ENCODE peak calls at places on chromosomes 5 and 9, in eight cellular contexts. B is CD8-positive, alpha-beta T cell; X is Peyer's patch; H is CD4-positive, alpha-beta T cell; D is AG09309; J is neural crest cell; Y is astrocyte of the spinal cord; V is left lung. M is an unnamed sample.

GRCh38 chr9:75914002-75914401 is 23.5 kb downstream of the PCSK5 start:
- DNase-seq in B (no peak), X (no peak), H (no peak), D (no peak), J (no peak), Y (no peak), V (no peak), M (no peak)

GRCh38 chr5:180155331-180155881 is 53.6 kb downstream of the RASGEF1C start:
- DNase-seq in B (no peak), X (no peak), H (no peak), D (no peak), J (no peak), Y (no peak), V (peak; percentile 21), M (no peak)

GRCh38 chr9:93967020-93967803 is 12.1 kb upstream of the BARX1 start:
- DNase-seq in B (no peak), X (no peak), H (no peak), D (no peak), J (no peak), Y (no peak), V (no peak), M (no peak)

GRCh38 chr5:168023190-168023589 is 268.3 kb upstream of the WWC1 start:
- DNase-seq in B (no peak), X (no peak), H (no peak), D (no peak), J (no peak), Y (no peak), V (no peak), M (no peak)

GRCh38 chr5:427415-428087 is 15.4 kb upstream of the EXOC3 start:
- DNase-seq in B (no peak), X (peak; percentile 38), H (no peak), D (no peak), J (no peak), Y (no peak), V (no peak), M (no peak)

GRCh38 chr5:18052569-18052968 is 418.3 kb downstream of the TAF11L14 start:
- DNase-seq in B (no peak), X (no peak), H (no peak), D (no peak), J (no peak), Y (no peak), V (no peak), M (no peak)

GRCh38 chr5:440413-441180 is 2.4 kb upstream of the EXOC3 start:
- DNase-seq in B (no peak), X (no peak), H (no peak), D (no peak), J (no peak), Y (no peak), V (no peak), M (peak; percentile 6)

GRCh38 chr5:126483156-126483555 is 59.9 kb downstream of the GRAMD2B start:
- DNase-seq in B (no peak), X (no peak), H (no peak), D (no peak), J (no peak), Y (no peak), V (no peak), M (no peak)

GRCh38 chr5:167937628-167938000 is 353.8 kb upstream of the WWC1 start:
- DNase-seq in B (no peak), X (no peak), H (no peak), D (no peak), J (no peak), Y (no peak), V (no peak), M (no peak)

GRCh38 chr9:81052846-81053245 is 636.5 kb downstream of the TLE1 start:
- DNase-seq in B (no peak), X (no peak), H (no peak), D (no peak), J (no peak), Y (peak; percentile 36), V (no peak), M (no peak)

GRCh38 chr9:86771391-86771790 is 175.9 kb downstream of the GAS1 start:
- DNase-seq in B (no peak), X (no peak), H (no peak), D (no peak), J (no peak), Y (no peak), V (no peak), M (no peak)

GRCh38 chr5:17154211-17154996 is 63.0 kb upstream of the BASP1 start:
- DNase-seq in B (no peak), X (no peak), H (no peak), D (peak; percentile 62), J (no peak), Y (peak; percentile 68), V (no peak), M (no peak)

GRCh38 chr5:136128416-136128935 is 4.2 kb upstream of the SMAD5 start:
- DNase-seq in B (no peak), X (no peak), H (no peak), D (no peak), J (no peak), Y (no peak), V (no peak), M (no peak)

GRCh38 chr5:1161832-1162229 is 39.6 kb upstream of the SLC6A19 start:
- DNase-seq in B (no peak), X (peak; percentile 76), H (no peak), D (no peak), J (no peak), Y (no peak), V (no peak), M (no peak)

GRCh38 chr9:3181049-3181953 is 337.4 kb upstream of the PUM3 start:
- DNase-seq in B (no peak), X (peak; percentile 45), H (peak; percentile 9), D (no peak), J (peak; percentile 26), Y (peak; percentile 13), V (peak; percentile 36), M (no peak)

GRCh38 chr5:138177936-138178515 is 404 bp downstream of the BRD8 start:
- DNase-seq in B (peak; percentile 26), X (peak; percentile 51), H (peak; percentile 6), D (no peak), J (peak; percentile 3), Y (peak; percentile 55), V (peak; percentile 44), M (no peak)

GRCh38 chr9:38437193-38437823 is 13.1 kb upstream of the IGFBPL1 start:
- DNase-seq in B (no peak), X (no peak), H (no peak), D (no peak), J (no peak), Y (peak; percentile 56), V (no peak), M (no peak)

GRCh38 chr5:118953652-118954005 is 34.7 kb downstream of the DTWD2 start:
- DNase-seq in B (no peak), X (no peak), H (no peak), D (no peak), J (no peak), Y (no peak), V (no peak), M (no peak)

DNA sequence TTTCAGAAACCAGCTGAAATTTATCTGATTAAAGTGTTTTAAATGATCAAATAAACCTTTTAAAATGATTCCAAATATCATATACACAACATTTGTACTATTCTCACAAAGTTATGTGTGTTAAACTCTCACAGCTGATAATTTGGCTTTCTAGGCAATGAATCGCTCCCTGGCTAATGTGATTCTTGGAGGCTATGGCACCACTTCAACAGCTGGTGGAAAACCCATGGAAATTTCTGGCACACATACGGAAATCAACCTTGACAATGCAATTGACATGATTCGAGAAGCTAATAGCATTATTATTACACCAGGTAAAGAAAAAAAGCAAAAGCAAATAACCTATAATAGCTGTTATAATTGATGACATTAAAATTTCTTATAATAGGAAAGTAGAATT is 72.4 kb downstream of the NNT start:
- DNase-seq in B (no peak), X (no peak), H (no peak), D (no peak), J (no peak), Y (no peak), V (no peak), M (no peak)
- TF ChIP-seq CTCF in B (no peak), X (no peak), H (no peak), D (no peak), J (no peak), Y (no peak), V (no peak), M (no peak)

DNA sequence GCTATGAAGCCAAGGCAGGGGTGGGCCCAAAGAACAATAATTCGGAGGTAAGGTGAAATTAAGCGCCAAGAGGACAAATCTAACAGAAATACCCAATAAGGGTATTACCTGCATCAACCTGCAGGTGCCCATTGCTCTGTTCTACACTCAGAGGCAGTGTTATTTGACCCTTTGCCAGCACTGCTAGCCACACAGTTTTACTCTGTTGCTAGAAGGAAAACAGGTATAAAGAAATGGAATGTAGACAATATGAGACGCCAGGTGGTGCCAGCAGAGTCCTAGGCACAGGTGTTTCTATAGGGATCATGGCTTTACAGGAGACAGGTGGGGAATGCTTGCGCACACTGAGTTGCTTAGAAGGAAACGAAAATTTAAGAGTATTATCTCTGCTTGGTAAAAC is 201.3 kb downstream of the HTR1A start:
- DNase-seq in B (no peak), X (no peak), H (no peak), D (no peak), J (no peak), Y (no peak), V (no peak), M (no peak)
- TF ChIP-seq CTCF in B (no peak), X (no peak), H (no peak), D (no peak), J (no peak), Y (no peak), V (no peak), M (no peak)

DNA sequence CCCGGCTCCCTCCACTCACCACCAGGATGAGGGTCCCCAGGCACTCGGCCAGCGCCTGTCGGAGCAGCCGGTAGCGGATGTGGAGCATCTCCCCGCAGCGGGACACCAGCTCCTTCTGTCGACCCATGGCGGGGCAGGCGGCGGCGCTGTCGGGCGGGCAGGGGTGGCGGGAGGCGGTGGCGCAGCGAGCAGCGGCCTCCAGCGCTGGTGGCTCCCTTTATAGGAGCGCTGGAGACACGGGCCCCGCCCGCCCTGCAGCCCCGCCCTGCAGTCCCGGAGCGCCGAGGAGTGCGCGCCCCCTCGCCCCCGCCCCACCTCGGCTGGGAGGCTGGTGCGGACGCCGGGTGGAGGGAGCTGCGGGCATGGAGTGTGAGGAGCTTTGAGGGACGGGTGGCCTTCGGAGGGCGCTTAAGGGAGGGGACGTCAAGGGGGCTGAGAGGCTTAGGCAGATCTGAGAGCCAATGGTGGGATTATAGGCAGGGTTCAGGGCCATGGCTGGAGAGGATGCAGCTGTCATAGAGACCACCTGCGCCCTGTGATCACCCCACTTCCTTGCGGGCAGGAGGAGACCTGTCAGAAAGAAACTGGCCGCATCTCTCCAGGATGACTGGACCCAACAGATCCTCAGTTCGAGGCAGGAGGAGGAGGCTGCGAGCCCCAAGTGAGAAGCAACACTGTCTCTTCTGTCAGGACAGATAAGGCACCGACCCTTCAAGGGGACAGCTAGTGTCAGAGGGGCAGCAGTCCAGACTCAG is at the start of gene AQP3:
- DNase-seq in B (peak; percentile 69), X (peak; percentile 85), H (peak; percentile 73), D (no peak), J (peak; percentile 57), Y (peak; percentile 29), V (peak; percentile 64), M (peak; percentile 37)
- TF ChIP-seq CTCF in B (no peak), X (peak; percentile 24), H (peak; percentile 53), D (peak; percentile 11), J (no peak), Y (peak; percentile 26), V (peak; percentile 15), M (no peak)

DNA sequence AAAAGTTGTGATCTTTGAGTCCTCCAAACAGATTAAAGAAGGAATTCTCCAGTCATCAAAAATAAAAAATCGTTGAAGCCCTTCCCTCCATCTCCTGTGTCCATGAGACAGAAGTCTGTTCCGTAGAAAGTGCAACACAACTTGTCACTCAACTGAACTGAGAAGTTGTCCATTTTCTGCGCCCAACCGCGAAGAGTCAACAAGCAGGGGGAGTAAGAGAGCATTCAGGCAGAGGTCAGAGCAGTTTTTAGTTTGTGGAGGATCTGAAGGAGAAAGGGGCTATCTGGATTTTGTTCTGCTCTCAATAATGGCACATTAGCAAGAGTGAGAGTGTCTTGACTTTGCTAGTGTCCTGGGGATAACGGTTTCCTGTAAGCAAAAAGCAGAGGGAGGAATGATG is 303.9 kb downstream of the ICE1 start:
- DNase-seq in B (no peak), X (no peak), H (no peak), D (no peak), J (no peak), Y (no peak), V (no peak), M (no peak)
- TF ChIP-seq CTCF in B (no peak), X (no peak), H (no peak), D (no peak), J (no peak), Y (no peak), V (no peak), M (no peak)